ENCODE peak calls at places on chromosomes 1 and 21, in four cellular contexts. D, S, W and H are unnamed samples.

GRCh38 chr1:21874328-21874727 is 62.3 kb downstream of the LDLRAD2 start:
- DNase-seq in D (no peak), S (no peak), W (no peak), H (no peak)

GRCh38 chr1:163897401-163898169 is 575.8 kb downstream of the NUF2 start:
- DNase-seq in D (peak), S (no peak), W (no peak), H (no peak)

GRCh38 chr1:214657299-214657698 is 54.3 kb downstream of the CENPF start:
- DNase-seq in D (no peak), S (no peak), W (no peak), H (no peak)

GRCh38 chr1:31371560-31371959 is 1.3 kb downstream of the FABP3 start:
- DNase-seq in D (no peak), S (no peak), W (peak), H (no peak)

GRCh38 chr1:33374336-33375105 is 53.6 kb upstream of the A3GALT2 start:
- DNase-seq in D (no peak), S (no peak), W (peak), H (no peak)

GRCh38 chr1:31955917-31956736 is 18.0 kb upstream of the PTP4A2 start:
- DNase-seq in D (peak), S (no peak), W (peak), H (peak)

GRCh38 chr1:10522324-10522860 is 47.6 kb downstream of the PEX14 start:
- DNase-seq in D (no peak), S (no peak), W (no peak), H (no peak)

GRCh38 chr1:203202431-203203245 is 16.1 kb upstream of the CHI3L1 start:
- DNase-seq in D (no peak), S (no peak), W (no peak), H (no peak)

GRCh38 chr1:44776749-44777068 is 1.4 kb downstream of the RPS8 start:
- DNase-seq in D (no peak), S (no peak), W (no peak), H (no peak)
- H3K4me2 ChIP-seq in D (peak), S (peak), W (peak), H (peak)

GRCh38 chr1:27562021-27562420 is 41.9 kb downstream of the AHDC1 start:
- DNase-seq in D (no peak), S (peak), W (peak), H (no peak)

GRCh38 chr1:27564264-27564579 is 39.7 kb downstream of the AHDC1 start:
- DNase-seq in D (no peak), S (no peak), W (no peak), H (no peak)

GRCh38 chr1:27562483-27563406 is 41.2 kb downstream of the AHDC1 start:
- DNase-seq in D (no peak), S (no peak), W (no peak), H (no peak)

GRCh38 chr1:27564710-27565649 is 39.0 kb downstream of the AHDC1 start:
- DNase-seq in D (no peak), S (no peak), W (no peak), H (no peak)

DNA sequence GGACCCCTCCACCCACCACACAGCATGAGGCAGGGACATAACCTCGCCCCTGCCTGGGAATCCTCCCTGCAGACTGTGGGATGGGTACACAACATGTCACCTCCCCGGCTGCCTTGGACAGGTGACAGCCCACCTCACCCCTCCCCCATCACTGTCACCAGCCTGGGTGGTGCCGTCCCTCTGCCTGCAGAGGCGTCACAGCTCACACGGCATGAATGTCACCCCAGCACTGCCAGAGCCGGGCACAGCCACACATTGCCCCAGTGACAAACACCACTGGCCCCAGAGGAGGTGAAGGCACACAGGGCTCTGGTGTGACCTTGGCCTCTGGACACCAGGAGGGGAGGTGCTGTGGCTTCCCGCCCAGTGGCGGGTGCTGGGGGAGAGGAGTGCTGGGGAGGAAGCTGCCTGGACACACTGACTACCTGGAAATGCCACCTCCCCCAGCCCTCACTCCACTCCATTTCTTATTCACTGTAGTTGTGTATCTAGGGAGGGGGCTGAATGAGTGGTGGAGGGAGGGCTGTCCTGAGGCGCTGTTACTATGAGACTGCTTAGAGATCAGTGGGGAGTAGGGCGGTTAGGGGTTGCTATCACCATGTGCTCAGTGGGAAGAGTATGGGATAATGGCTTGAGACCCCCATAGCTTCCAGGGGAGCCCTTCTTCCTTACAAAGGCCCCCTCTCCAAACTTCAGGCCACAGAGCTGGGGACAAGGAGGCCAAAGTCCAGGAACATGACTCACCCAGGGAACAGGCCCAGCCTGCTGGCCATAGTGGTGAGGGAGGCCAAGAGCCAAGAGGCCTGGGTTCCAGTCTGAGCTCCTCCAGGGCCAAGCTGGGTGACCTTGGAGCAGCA is 40.3 kb downstream of the AHDC1 start:
- DNase-seq in D (peak), S (no peak), W (peak), H (no peak)
- TF ChIP-seq REST in D (no peak), S (no peak), W (no peak), H (no peak)

GRCh38 chr21:41074607-41075184 is 93.3 kb upstream of the BACE2 start:
- DNase-seq in D (no peak), S (no peak), W (no peak), H (no peak)

GRCh38 chr21:41071410-41071809 is 96.5 kb upstream of the BACE2 start:
- DNase-seq in D (peak), S (peak), W (peak), H (peak)

GRCh38 chr21:41080485-41080884 is 87.5 kb upstream of the BACE2 start:
- DNase-seq in D (no peak), S (no peak), W (no peak), H (no peak)

GRCh38 chr21:41079159-41079558 is 88.8 kb upstream of the BACE2 start:
- DNase-seq in D (no peak), S (no peak), W (no peak), H (no peak)

DNA sequence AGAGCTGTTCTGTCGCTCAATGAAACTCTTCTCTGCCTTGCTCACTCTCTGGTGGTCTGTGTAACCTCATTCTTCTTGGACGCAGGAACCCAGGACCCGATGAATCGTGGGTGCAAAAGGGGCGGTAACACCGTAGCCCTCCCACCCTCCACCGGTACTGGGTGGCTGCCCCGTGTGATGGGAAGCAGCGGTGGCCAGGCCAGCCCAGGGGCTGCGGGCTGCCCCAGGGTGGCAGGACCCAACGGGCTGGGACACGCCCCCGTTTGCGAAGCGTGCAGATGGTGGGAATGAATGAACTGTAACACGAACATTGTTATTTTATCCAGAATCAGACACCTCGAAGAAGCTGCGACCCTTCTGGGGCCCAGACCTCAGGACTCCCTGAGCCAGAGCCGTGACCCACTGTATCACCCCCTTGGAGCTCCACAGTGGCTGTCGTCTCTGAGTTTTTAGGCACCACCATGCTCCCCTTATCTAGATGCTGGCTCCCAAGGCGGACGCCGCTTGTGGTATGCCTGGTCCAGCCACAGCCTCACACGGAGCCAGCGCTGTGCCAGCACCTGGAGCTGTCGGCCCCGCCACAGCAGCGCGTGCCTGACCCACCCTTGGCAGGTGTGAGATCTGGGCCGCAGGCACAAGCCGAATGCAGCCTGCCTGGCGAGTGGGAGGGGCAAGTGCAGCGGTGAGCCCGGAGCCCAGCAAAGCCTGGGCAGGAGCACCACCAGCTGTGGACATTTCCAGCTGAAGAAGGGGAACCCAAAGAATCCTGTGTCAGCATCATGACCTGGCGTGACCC is 92.1 kb upstream of the BACE2 start:
- DNase-seq in D (no peak), S (no peak), W (no peak), H (no peak)
- H3K4me2 ChIP-seq in D (no peak), S (no peak), W (no peak), H (no peak)

GRCh38 chr1:8822383-8823294 is 5.2 kb upstream of the RERE start:
- DNase-seq in D (no peak), S (peak), W (peak), H (no peak)
- TF ChIP-seq REST in D (no peak), S (no peak), W (no peak), H (no peak)

GRCh38 chr1:74452035-74452434 is 60.4 kb downstream of the LRRC53 start:
- DNase-seq in D (no peak), S (no peak), W (no peak), H (no peak)
- H3K4me2 ChIP-seq in D (no peak), S (no peak), W (no peak), H (no peak)

DNA sequence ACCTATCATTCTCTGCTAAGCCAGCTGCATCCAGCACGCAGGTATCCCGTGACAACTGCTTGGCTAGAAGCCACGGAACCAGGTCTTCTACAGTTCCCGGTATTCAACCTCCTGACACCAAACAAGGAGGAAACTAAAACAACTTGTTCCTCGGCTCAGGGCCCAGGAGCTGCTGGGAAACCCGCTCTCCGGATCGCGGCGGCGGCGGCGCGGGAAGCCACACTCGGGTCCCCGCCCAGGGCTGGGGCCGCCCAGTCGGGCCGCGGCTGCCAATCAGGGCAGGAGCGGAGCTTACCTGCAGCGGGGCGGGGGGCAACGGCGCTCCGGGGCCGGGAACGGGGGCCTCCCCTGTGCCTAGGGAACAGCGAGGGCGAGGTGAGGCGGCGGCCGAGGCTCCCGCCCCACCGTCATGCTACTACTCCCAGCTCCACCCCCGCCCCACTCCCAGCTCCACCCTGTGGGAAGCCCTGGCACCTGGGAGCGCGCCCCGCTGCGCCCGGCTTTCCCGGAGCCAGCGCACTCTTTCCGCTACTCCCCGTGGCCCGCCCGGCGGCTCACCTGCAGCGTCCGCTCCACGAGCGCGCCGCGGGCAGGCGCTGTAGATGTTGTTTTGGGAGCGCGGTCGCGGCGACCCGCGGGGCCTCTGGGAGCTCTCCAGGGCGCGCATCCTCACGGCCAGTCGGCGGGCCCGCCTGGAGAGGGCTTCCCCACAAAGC is 12.1 kb downstream of the IL24 start:
- DNase-seq in D (peak), S (peak), W (peak), H (peak)
- TF ChIP-seq REST in D (no peak), S (no peak), W (no peak), H (no peak)

DNA sequence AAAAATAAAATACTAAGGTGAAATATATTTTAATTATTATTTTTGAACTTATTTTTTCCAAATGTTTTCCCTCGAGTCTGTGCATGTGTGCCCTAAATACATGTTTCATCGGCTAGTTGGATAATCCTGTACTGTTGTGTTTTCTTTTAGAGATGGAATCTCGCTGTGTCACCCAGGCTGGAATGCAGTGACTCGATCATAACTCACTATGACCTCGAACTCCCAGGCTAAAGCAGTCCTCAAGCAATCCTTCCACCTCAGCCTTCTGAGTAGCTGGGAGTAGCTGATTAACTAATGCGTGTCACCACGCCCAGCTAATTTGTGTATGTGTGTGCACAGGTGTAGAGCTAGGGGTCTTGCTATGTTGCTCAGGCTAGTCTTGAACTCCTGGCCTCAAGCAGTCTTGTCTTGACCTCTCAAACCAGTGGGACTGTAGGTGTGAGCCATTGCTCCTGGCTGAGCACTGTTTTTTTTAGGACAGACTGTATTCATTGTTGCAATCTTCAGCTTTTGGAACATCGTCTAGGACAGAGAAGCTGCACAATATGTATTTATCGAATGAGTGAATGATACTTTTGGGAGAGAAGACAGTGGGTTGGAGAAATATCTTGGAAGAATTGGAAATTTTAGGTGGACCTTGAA is 4.8 kb upstream of the TMCO1 start:
- DNase-seq in D (peak), S (no peak), W (peak), H (no peak)
- H3K4me2 ChIP-seq in D (peak), S (peak), W (peak), H (no peak)

DNA sequence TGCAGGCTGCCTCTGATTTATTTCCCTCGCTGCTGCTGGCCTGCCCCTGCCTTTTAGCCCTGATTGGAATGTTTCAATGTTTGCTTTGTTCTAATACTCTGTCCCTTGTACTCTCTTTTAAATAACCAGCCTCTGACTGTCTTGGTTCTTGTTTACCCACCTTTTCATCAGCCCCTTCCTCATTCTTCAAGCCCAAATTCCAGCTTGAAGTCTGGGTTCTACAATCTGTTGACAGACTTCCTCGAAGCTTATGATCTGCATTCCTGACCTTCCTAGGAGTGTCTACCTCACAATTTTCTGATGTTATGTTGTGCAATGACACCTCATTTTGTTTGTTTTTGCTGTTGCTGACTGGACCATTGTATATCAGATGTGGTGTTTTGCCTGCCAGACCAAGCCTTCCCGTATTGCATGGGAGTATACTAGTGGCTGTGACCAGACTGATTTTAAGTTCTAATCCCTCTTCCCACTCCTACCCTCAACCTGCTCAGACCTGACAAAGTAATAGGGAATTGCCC is 46.6 kb upstream of the APOBEC4 start:
- DNase-seq in D (peak), S (no peak), W (no peak), H (no peak)
- TF ChIP-seq REST in D (no peak), S (no peak), W (no peak), H (no peak)